ENCODE peak calls at places on chromosomes 12 and 14, in four cellular contexts. One of them, this sample, is unnamed.
A peak's percentile ranks its signal among the peaks of the same experiment; 100 is the strongest.

GRCh38 chr12:25313591-25313990 is 62.9 kb upstream of the KRAS start:
- DNase-seq in dorsolateral prefrontal cortex: no peak
- DNase-seq in HCT116: no peak
- DNase-seq in ovary: no peak
- DNase-seq in this sample: no peak

GRCh38 chr14:81275305-81275950 is 54.7 kb upstream of the GTF2A1 start:
- DNase-seq in dorsolateral prefrontal cortex: no peak
- DNase-seq in HCT116: no peak
- DNase-seq in ovary: no peak
- DNase-seq in this sample: no peak

GRCh38 chr14:52402812-52403526 is 88.9 kb downstream of the PTGER2 start:
- DNase-seq in dorsolateral prefrontal cortex: no peak
- DNase-seq in HCT116: no peak
- DNase-seq in ovary: no peak
- DNase-seq in this sample: peak; percentile 83

GRCh38 chr14:64074961-64075619 is 219.1 kb downstream of the ESR2 start:
- DNase-seq in dorsolateral prefrontal cortex: no peak
- DNase-seq in HCT116: no peak
- DNase-seq in ovary: no peak
- DNase-seq in this sample: peak; percentile 4

GRCh38 chr14:95071649-95072256 is 85.6 kb downstream of the DICER1 start:
- DNase-seq in dorsolateral prefrontal cortex: no peak
- DNase-seq in HCT116: no peak
- DNase-seq in ovary: no peak
- DNase-seq in this sample: no peak

GRCh38 chr12:79217306-79217705 is 352.7 kb downstream of the SYT1 start:
- DNase-seq in dorsolateral prefrontal cortex: no peak
- DNase-seq in HCT116: no peak
- DNase-seq in ovary: no peak
- DNase-seq in this sample: no peak

GRCh38 chr14:44463386-44464004 is 43.6 kb downstream of the FSCB start:
- DNase-seq in dorsolateral prefrontal cortex: no peak
- DNase-seq in HCT116: no peak
- DNase-seq in ovary: no peak
- DNase-seq in this sample: no peak

GRCh38 chr12:40107803-40108620 is 2.1 kb upstream of the SLC2A13 start:
- DNase-seq in dorsolateral prefrontal cortex: no peak
- DNase-seq in HCT116: no peak
- DNase-seq in ovary: peak; percentile 34
- DNase-seq in this sample: no peak

GRCh38 chr12:47903927-47904646 is 707 bp downstream of the VDR start:
- DNase-seq in dorsolateral prefrontal cortex: no peak
- DNase-seq in HCT116: peak; percentile 29
- DNase-seq in ovary: no peak
- DNase-seq in this sample: peak; percentile 62

GRCh38 chr12:124191024-124191359 is 103.9 kb upstream of the RFLNA start:
- DNase-seq in dorsolateral prefrontal cortex: no peak
- DNase-seq in HCT116: peak; percentile 26
- DNase-seq in ovary: no peak
- DNase-seq in this sample: no peak

GRCh38 chr14:42469637-42470426 is 863.2 kb downstream of the LRFN5 start:
- DNase-seq in dorsolateral prefrontal cortex: no peak
- DNase-seq in HCT116: no peak
- DNase-seq in ovary: no peak
- DNase-seq in this sample: no peak

GRCh38 chr12:120055231-120055630 is 61.3 kb downstream of the RAB35 start:
- DNase-seq in dorsolateral prefrontal cortex: no peak
- DNase-seq in HCT116: no peak
- DNase-seq in ovary: no peak
- DNase-seq in this sample: no peak

GRCh38 chr14:54489318-54489683 is 521 bp upstream of the GMFB start:
- DNase-seq in dorsolateral prefrontal cortex: no peak
- DNase-seq in HCT116: no peak
- DNase-seq in ovary: no peak
- DNase-seq in this sample: no peak

GRCh38 chr12:124833693-124834122 is 30.0 kb downstream of the SCARB1 start:
- DNase-seq in dorsolateral prefrontal cortex: no peak
- DNase-seq in HCT116: peak; percentile 78
- DNase-seq in ovary: peak; percentile 56
- DNase-seq in this sample: peak; percentile 29

GRCh38 chr14:93889739-93890138 is 37.4 kb upstream of the FAM181A start:
- DNase-seq in dorsolateral prefrontal cortex: no peak
- DNase-seq in HCT116: no peak
- DNase-seq in ovary: no peak
- DNase-seq in this sample: no peak

GRCh38 chr12:71730936-71731335 is 23.7 kb upstream of the RAB21 start:
- DNase-seq in dorsolateral prefrontal cortex: no peak
- DNase-seq in HCT116: no peak
- DNase-seq in ovary: no peak
- DNase-seq in this sample: no peak

GRCh38 chr12:8914716-8915526 is 612 bp downstream of the PHC1 start:
- DNase-seq in dorsolateral prefrontal cortex: no peak
- DNase-seq in HCT116: no peak
- DNase-seq in ovary: peak; percentile 61
- DNase-seq in this sample: no peak

GRCh38 chr12:10190558-10191388 is 11.9 kb downstream of the TMEM52B start:
- DNase-seq in dorsolateral prefrontal cortex: peak; percentile 76
- DNase-seq in HCT116: peak; percentile 56
- DNase-seq in ovary: no peak
- DNase-seq in this sample: no peak

GRCh38 chr12:57243521-57244305 is 7.3 kb downstream of the STAC3 start:
- DNase-seq in dorsolateral prefrontal cortex: peak; percentile 51
- DNase-seq in HCT116: peak; percentile 74
- DNase-seq in ovary: peak; percentile 80
- DNase-seq in this sample: peak; percentile 23

GRCh38 chr12:121088208-121088585 is 44.5 kb upstream of the P2RX7 start:
- DNase-seq in dorsolateral prefrontal cortex: no peak
- DNase-seq in HCT116: no peak
- DNase-seq in ovary: no peak
- DNase-seq in this sample: no peak

GRCh38 chr12:48000878-48001321 is 3.4 kb downstream of the COL2A1 start:
- DNase-seq in dorsolateral prefrontal cortex: no peak
- DNase-seq in HCT116: peak; percentile 1
- DNase-seq in ovary: peak; percentile 38
- DNase-seq in this sample: peak; percentile 16

GRCh38 chr12:130013771-130014484 is 110.1 kb upstream of the TMEM132D start:
- DNase-seq in dorsolateral prefrontal cortex: peak; percentile 88
- DNase-seq in HCT116: no peak
- DNase-seq in ovary: peak; percentile 56
- DNase-seq in this sample: peak; percentile 8

GRCh38 chr12:108060054-108060453 is 69.0 kb upstream of the WSCD2 start:
- DNase-seq in dorsolateral prefrontal cortex: no peak
- DNase-seq in HCT116: no peak
- DNase-seq in ovary: no peak
- DNase-seq in this sample: no peak

GRCh38 chr14:56333361-56334279 is 215.4 kb downstream of the PELI2 start:
- DNase-seq in dorsolateral prefrontal cortex: no peak
- DNase-seq in HCT116: no peak
- DNase-seq in ovary: no peak
- DNase-seq in this sample: peak; percentile 33

GRCh38 chr12:86233126-86233525 is 23.1 kb downstream of the MGAT4C start:
- DNase-seq in dorsolateral prefrontal cortex: no peak
- DNase-seq in HCT116: peak; percentile 3
- DNase-seq in ovary: no peak
- DNase-seq in this sample: peak; percentile 26

GRCh38 chr14:58746261-58746660 is 108.5 kb downstream of the DACT1 start:
- DNase-seq in dorsolateral prefrontal cortex: no peak
- DNase-seq in HCT116: peak; percentile 69
- DNase-seq in ovary: no peak
- DNase-seq in this sample: peak; percentile 29

GRCh38 chr12:121990692-121991603 is 30.7 kb upstream of the BCL7A start:
- DNase-seq in dorsolateral prefrontal cortex: peak; percentile 4
- DNase-seq in HCT116: no peak
- DNase-seq in ovary: no peak
- DNase-seq in this sample: no peak

GRCh38 chr12:89472508-89472907 is 52.1 kb downstream of the GALNT4 start:
- DNase-seq in dorsolateral prefrontal cortex: no peak
- DNase-seq in HCT116: no peak
- DNase-seq in ovary: no peak
- DNase-seq in this sample: no peak

GRCh38 chr12:107320031-107320928 is 226.9 kb upstream of the CRY1 start:
- DNase-seq in dorsolateral prefrontal cortex: no peak
- DNase-seq in HCT116: no peak
- DNase-seq in ovary: no peak
- DNase-seq in this sample: no peak

GRCh38 chr12:62604856-62605255 is 138.2 kb downstream of the MON2 start:
- DNase-seq in dorsolateral prefrontal cortex: no peak
- DNase-seq in HCT116: no peak
- DNase-seq in ovary: no peak
- DNase-seq in this sample: no peak

GRCh38 chr12:6450869-6451347 is 934 bp upstream of the TAPBPL start:
- DNase-seq in dorsolateral prefrontal cortex: no peak
- DNase-seq in HCT116: no peak
- DNase-seq in ovary: no peak
- DNase-seq in this sample: no peak

GRCh38 chr12:125824276-125824675 is 759.0 kb downstream of the AACS start:
- DNase-seq in dorsolateral prefrontal cortex: no peak
- DNase-seq in HCT116: no peak
- DNase-seq in ovary: no peak
- DNase-seq in this sample: no peak

GRCh38 chr12:122855071-122855829 is 20.0 kb downstream of the HIP1R start:
- DNase-seq in dorsolateral prefrontal cortex: no peak
- DNase-seq in HCT116: no peak
- DNase-seq in ovary: no peak
- DNase-seq in this sample: no peak

GRCh38 chr12:52085682-52086180 is 6.2 kb downstream of the SMIM41 start:
- DNase-seq in dorsolateral prefrontal cortex: no peak
- DNase-seq in HCT116: no peak
- DNase-seq in ovary: no peak
- DNase-seq in this sample: no peak

GRCh38 chr12:114209852-114210251 is 196.1 kb downstream of the TBX5 start:
- DNase-seq in dorsolateral prefrontal cortex: no peak
- DNase-seq in HCT116: no peak
- DNase-seq in ovary: no peak
- DNase-seq in this sample: no peak

GRCh38 chr12:111185889-111186227 is 183.0 kb downstream of the PHETA1 start:
- DNase-seq in dorsolateral prefrontal cortex: no peak
- DNase-seq in HCT116: no peak
- DNase-seq in ovary: no peak
- DNase-seq in this sample: no peak

GRCh38 chr12:111184161-111184560 is 184.7 kb downstream of the PHETA1 start:
- DNase-seq in dorsolateral prefrontal cortex: no peak
- DNase-seq in HCT116: no peak
- DNase-seq in ovary: no peak
- DNase-seq in this sample: no peak

GRCh38 chr12:111186347-111186746 is 182.5 kb downstream of the PHETA1 start:
- DNase-seq in dorsolateral prefrontal cortex: no peak
- DNase-seq in HCT116: no peak
- DNase-seq in ovary: no peak
- DNase-seq in this sample: no peak

GRCh38 chr12:111183094-111183493 is 185.8 kb downstream of the PHETA1 start:
- DNase-seq in dorsolateral prefrontal cortex: no peak
- DNase-seq in HCT116: no peak
- DNase-seq in ovary: no peak
- DNase-seq in this sample: no peak

DNA sequence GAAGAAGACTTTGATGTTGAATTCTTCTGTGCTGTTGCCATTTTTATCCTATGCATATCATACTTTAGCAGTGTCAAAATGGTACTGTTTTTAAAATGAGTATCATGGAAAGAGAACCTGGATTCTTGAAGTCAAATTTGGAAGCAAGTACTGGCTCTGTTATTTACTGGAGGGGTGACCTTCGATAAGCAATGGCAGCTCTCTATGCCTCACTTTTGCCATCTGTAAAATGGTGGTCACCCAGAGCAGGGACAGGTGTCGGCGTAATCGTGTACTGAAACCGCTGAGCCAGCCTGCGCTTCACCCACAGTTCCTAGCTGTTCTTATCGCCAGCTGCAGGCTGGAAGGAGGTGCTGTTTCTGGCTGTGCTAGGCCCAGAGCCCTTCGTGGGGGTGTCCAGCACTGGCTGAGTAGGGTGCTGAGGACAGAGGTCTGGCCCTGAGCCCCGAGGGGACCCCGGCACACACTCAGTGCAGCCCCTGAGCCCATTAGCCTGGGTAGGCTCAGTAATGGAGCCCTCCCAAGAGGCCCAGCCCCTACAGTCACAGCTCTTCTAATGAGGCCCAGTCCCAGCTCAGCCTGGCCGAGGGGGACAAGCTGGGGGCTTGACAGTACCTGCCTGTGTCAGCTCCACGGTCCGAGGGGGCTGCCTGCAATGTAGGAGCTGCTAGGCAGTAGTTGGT is 183.5 kb downstream of the PHETA1 start:
- DNase-seq in dorsolateral prefrontal cortex: no peak
- DNase-seq in HCT116: no peak
- DNase-seq in ovary: no peak
- DNase-seq in this sample: no peak
- TF ChIP-seq CTCF in dorsolateral prefrontal cortex: no peak
- TF ChIP-seq CTCF in HCT116: no peak
- TF ChIP-seq CTCF in ovary: no peak
- TF ChIP-seq CTCF in this sample: no peak

GRCh38 chr14:75277796-75278421 is 719 bp upstream of the FOS start:
- DNase-seq in dorsolateral prefrontal cortex: no peak
- DNase-seq in HCT116: no peak
- DNase-seq in ovary: no peak
- DNase-seq in this sample: no peak
- H3K4me3 ChIP-seq in dorsolateral prefrontal cortex: peak overlapping the region; percentile 96
- H3K4me3 ChIP-seq in HCT116: peak overlapping the region; percentile 47
- H3K4me3 ChIP-seq in ovary: peak overlapping the region; percentile 80
- H3K4me3 ChIP-seq in this sample: peak overlapping the region; percentile 97

GRCh38 chr14:45610303-45610702 is 357.3 kb upstream of the MIS18BP1 start:
- DNase-seq in dorsolateral prefrontal cortex: no peak
- DNase-seq in HCT116: no peak
- DNase-seq in ovary: no peak
- DNase-seq in this sample: no peak
- TF ChIP-seq CTCF in dorsolateral prefrontal cortex: peak; percentile 39
- TF ChIP-seq CTCF in HCT116: no peak
- TF ChIP-seq CTCF in ovary: no peak
- TF ChIP-seq CTCF in this sample: peak; percentile 18

DNA sequence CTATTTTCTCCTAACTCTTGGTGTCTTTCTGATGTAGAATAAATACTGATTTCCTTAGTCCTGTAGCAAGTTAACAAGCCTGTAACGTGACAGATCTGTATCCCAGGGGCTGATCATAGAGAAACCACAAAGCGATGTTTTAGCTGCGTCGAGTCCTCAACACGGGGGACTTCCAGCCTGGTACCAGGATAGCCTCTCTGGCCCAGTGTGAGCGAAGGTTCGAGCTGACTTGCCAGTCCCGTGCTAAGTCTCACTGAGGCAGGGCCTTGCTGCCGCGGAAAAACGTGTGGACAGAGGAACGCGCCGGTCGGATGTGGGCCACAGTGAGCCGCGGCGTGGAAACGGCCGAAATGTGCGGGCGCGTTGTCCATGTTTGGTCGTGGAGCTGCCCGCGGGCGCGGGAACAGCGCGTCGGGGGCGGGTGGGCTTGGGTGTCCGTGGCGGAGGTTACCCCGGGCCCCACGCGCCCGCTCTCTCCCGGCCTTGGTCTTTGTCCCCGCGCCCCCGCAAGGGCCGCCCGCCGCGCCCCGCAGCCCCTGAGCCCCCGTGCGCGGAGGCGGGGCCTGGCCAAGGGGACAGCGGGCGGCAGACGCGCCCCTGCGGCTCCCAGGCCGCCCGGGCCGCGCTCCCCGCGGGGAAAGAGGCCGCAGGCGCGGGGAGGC is 531 bp upstream of the EML1 start:
- DNase-seq in dorsolateral prefrontal cortex: no peak
- DNase-seq in HCT116: no peak
- DNase-seq in ovary: no peak
- DNase-seq in this sample: no peak
- H3K4me3 ChIP-seq in dorsolateral prefrontal cortex: peak overlapping the region; percentile 68
- H3K4me3 ChIP-seq in HCT116: no peak overlapping the region
- H3K4me3 ChIP-seq in ovary: peak overlapping the region; percentile 68
- H3K4me3 ChIP-seq in this sample: peak overlapping the region; percentile 26